ENCODE peak calls at places on chromosome 7, in eight cellular contexts. C is HCT116, O is sigmoid colon, H is lower leg skin, R is prostate gland, M is heart left ventricle, D is ovary, V is GM12891. G is an unnamed sample.

GRCh38 chr7:103466814-103467213 is 20.8 kb upstream of the SLC26A5 start:
- DNase-seq in R (no peak), D (no peak), V (no peak), O (no peak), C (no peak), M (no peak), H (no peak), G (no peak)

GRCh38 chr7:94656925-94657731 is 1.2 kb upstream of the SGCE start:
- DNase-seq in V (no peak), R (no peak), M (no peak), O (no peak), D (peak; percentile 38), H (no peak), C (peak; percentile 16), G (no peak)

GRCh38 chr7:72317335-72317734 is 94.8 kb downstream of the CALN1 start:
- DNase-seq in C (no peak), D (no peak), M (no peak), R (no peak), H (no peak), V (no peak), O (no peak), G (no peak)

GRCh38 chr7:134419085-134419484 is 39.8 kb downstream of the AKR1B1 start:
- DNase-seq in H (no peak), D (no peak), M (no peak), O (no peak), R (no peak), C (no peak), V (no peak), G (no peak)

GRCh38 chr7:1359681-1360485 is 99.4 kb downstream of the MICALL2 start:
- DNase-seq in M (peak; percentile 4), O (peak; percentile 48), D (no peak), C (no peak), V (no peak), R (no peak), H (no peak), G (no peak)

GRCh38 chr7:145169908-145170307 is 334.1 kb upstream of the TPK1 start:
- DNase-seq in H (no peak), M (no peak), D (no peak), V (no peak), O (no peak), C (no peak), R (no peak), G (no peak)

GRCh38 chr7:37031571-37032257 is 307.4 kb upstream of the AOAH start:
- DNase-seq in O (peak; percentile 91), V (no peak), R (peak; percentile 88), H (peak; percentile 91), D (peak; percentile 62), C (peak; percentile 99), M (peak; percentile 81), G (peak; percentile 96)

GRCh38 chr7:131521651-131522163 is 34.7 kb downstream of the PODXL start:
- DNase-seq in M (no peak), H (no peak), D (peak; percentile 53), O (peak; percentile 68), R (peak; percentile 39), V (no peak), C (no peak), G (no peak)

GRCh38 chr7:150451097-150451793 is 815 bp downstream of the GIMAP8 start:
- DNase-seq in M (peak; percentile 75), C (no peak), H (peak; percentile 58), D (no peak), R (no peak), V (peak; percentile 43), O (peak; percentile 78), G (no peak)
- TF ChIP-seq POLR2A in M (peak; percentile 15), C (no peak), H (no peak), D (no peak), R (no peak), V (no peak), O (no peak), G (no peak)

GRCh38 chr7:100091411-100092181 is 2.8 kb downstream of the COPS6 start:
- DNase-seq in R (no peak), V (no peak), M (no peak), O (no peak), D (no peak), H (no peak), C (no peak), G (no peak)
- TF ChIP-seq POLR2A in R (no peak), V (peak; percentile 65), M (no peak), O (no peak), D (no peak), H (no peak), C (no peak), G (no peak)

GRCh38 chr7:51010534-51010933 is 227.8 kb upstream of the GRB10 start:
- DNase-seq in M (no peak), C (no peak), H (peak; percentile 3), V (no peak), O (no peak), R (no peak), D (no peak), G (no peak)

GRCh38 chr7:51007708-51008505 is 225.2 kb upstream of the GRB10 start:
- DNase-seq in C (no peak), O (no peak), H (peak; percentile 12), M (no peak), V (no peak), D (no peak), R (peak; percentile 1), G (no peak)

GRCh38 chr7:51011710-51012350 is 229.1 kb upstream of the GRB10 start:
- DNase-seq in V (no peak), O (no peak), D (no peak), H (peak; percentile 10), M (no peak), C (no peak), R (no peak), G (no peak)

GRCh38 chr7:51012569-51013217 is 230.0 kb upstream of the GRB10 start:
- DNase-seq in M (no peak), C (no peak), V (no peak), O (no peak), D (no peak), H (peak; percentile 9), R (no peak), G (peak; percentile 67)

DNA sequence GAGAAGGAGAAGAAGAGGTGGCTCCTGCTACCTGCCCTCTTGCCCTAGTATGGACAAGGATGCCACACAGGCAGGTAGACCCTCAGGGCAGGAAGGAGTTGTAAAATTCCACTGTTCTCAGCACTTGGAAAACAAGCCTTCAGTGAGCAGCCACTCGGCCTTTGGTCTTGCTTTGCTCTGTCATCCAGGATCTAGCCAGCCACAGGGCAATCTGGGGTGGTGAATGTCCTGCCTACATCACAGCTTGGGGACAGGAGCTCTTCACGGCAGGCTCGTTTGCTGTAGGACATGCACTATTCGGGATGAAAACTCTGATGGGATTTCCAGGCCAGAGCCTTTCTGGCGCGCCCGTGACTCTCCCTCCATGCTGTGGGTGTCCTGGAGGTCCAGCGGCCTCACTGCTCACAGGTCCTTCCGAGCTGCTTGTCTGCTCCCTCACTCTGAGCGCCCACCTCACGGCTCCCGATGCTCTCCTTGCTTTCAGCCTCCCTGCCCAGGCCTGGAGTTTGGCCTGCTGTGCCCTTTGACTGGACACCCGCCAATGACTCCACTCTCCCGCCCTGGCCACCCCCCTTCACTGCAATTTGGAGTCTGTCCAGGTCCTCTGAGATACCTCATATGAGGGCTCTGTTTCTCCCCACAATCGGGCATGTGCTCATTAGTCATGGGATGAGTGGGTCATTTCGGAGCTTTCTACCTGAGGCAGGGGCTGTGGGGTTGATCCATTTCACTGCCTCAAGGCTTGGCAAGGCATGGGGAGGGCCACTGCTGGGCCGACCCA is 227.2 kb upstream of the GRB10 start:
- DNase-seq in V (no peak), R (no peak), C (no peak), D (no peak), O (no peak), H (peak; percentile 9), M (peak; percentile 77), G (no peak)
- TF ChIP-seq POLR2A in V (no peak), R (no peak), C (no peak), D (no peak), O (no peak), H (no peak), M (no peak), G (no peak)

DNA sequence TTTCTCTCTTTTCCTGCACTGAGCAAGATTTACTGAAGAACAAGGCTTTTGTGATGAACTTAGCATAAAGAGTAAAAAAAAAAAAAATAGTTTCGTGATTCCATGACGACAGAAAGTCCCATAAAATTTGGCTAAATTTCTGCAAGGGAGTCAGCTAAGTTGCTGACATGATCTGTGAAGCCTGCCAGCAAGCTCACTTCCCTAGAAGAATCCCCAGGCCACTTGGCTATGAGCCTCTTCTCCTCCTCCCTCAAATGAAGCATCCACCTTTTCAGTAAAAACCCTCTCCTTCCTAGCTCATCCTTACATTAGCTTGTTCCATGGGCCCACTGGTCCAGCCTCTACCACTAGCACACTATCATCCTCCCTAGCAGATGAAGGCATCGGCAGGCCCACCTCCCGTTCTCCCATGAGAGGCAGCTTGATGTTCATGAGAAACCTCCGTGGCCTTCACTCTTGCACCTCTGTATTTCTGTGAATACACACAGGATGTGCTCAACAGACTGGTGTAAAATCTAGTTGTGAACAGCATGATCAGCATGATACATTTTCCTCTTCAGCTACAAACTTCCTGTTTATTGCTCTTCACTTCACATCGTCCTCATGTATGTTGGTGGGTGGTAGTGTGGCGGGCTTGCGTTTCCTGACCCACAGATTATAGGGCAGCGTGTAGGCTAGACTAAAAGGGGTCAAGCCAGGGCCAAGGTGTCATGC is 30.9 kb downstream of the GIMAP8 start:
- DNase-seq in C (no peak), R (no peak), V (no peak), O (no peak), D (no peak), H (no peak), M (no peak), G (no peak)
- TF ChIP-seq POLR2A in C (no peak), R (no peak), V (no peak), O (no peak), D (no peak), H (no peak), M (no peak), G (no peak)